ENCODE peak calls at places on chromosome 19, in ten cellular contexts. Z is ascending aorta; A is astrocyte; M is CD4-positive, alpha-beta memory T cell; V is thoracic aorta; B is fibroblast of lung; L is pancreas; N is A673; G is CD4-positive, CD25-positive, alpha-beta regulatory T cell; K is A549. P is an unnamed sample.

GRCh38 chr19:55567708-55568328 is 12.8 kb downstream of the ZNF579 start:
- DNase-seq in L (no peak), B (no peak), K (no peak), M (no peak), G (no peak), N (no peak), A (no peak), V (no peak), Z (no peak), P (no peak)

GRCh38 chr19:5567360-5567970 is at the start of gene TINCR:
- DNase-seq in K (no peak), N (peak; percentile 57), M (no peak), Z (no peak), V (no peak), B (no peak), G (no peak), L (no peak), A (no peak), P (no peak)

GRCh38 chr19:16951529-16951928 is 62.7 kb downstream of the F2RL3 start:
- DNase-seq in N (no peak), M (no peak), L (no peak), G (no peak), Z (no peak), B (peak; percentile 25), A (peak; percentile 7), V (no peak), K (no peak), P (no peak)

GRCh38 chr19:38266981-38267597 is 2.7 kb downstream of the SPINT2 start:
- DNase-seq in M (no peak), L (no peak), N (no peak), A (peak; percentile 68), Z (no peak), B (peak; percentile 73), K (peak; percentile 68), G (no peak), V (no peak), P (no peak)

GRCh38 chr19:14354445-14354844 is 26.8 kb upstream of the ADGRE5 start:
- DNase-seq in A (no peak), G (no peak), V (no peak), L (no peak), M (no peak), Z (no peak), N (no peak), K (no peak), B (no peak), P (no peak)

GRCh38 chr19:23409392-23410048 is 14.2 kb upstream of the ZNF91 start:
- DNase-seq in L (no peak), N (no peak), A (no peak), V (no peak), Z (no peak), K (no peak), M (no peak), G (no peak), B (no peak), P (peak; percentile 53)

GRCh38 chr19:55259540-55260210 is 858 bp upstream of the PPP6R1 start:
- DNase-seq in A (no peak), B (no peak), Z (no peak), M (no peak), L (peak; percentile 57), N (no peak), G (no peak), K (no peak), V (no peak), P (no peak)

GRCh38 chr19:8654591-8655339 is 24.3 kb downstream of the NFILZ start:
- DNase-seq in B (peak; percentile 16), K (peak; percentile 59), Z (no peak), G (peak; percentile 64), V (no peak), N (peak; percentile 72), A (no peak), M (peak; percentile 60), L (peak; percentile 41), P (no peak)

GRCh38 chr19:58229255-58229639 is 533 bp downstream of the ZNF544 start:
- DNase-seq in L (no peak), K (peak; percentile 32), N (peak; percentile 57), M (peak; percentile 21), A (peak; percentile 14), B (peak; percentile 25), G (no peak), Z (no peak), V (no peak), P (no peak)

GRCh38 chr19:4524808-4525562 is 6.7 kb upstream of the PLIN4 start:
- DNase-seq in V (no peak), L (peak; percentile 64), K (peak; percentile 63), Z (no peak), A (no peak), N (peak; percentile 63), G (peak; percentile 60), M (peak; percentile 42), B (no peak), P (no peak)

GRCh38 chr19:2043269-2043641 is 7.8 kb downstream of the MKNK2 start:
- DNase-seq in B (no peak), L (peak; percentile 57), K (no peak), M (no peak), G (no peak), Z (no peak), V (no peak), A (no peak), N (no peak), P (no peak)

GRCh38 chr19:2254052-2254872 is 2.0 kb downstream of the JSRP1 start:
- DNase-seq in B (peak; percentile 40), Z (no peak), M (no peak), A (no peak), L (no peak), K (no peak), G (no peak), N (no peak), V (no peak), P (no peak)

GRCh38 chr19:30566681-30567420 is 194.7 kb downstream of the ZNF536 start:
- DNase-seq in V (no peak), A (no peak), N (no peak), G (no peak), K (no peak), B (no peak), M (no peak), Z (no peak), L (no peak), P (no peak)

GRCh38 chr19:16024266-16025107 is 51.8 kb upstream of the TPM4 start:
- DNase-seq in A (no peak), M (no peak), G (no peak), V (no peak), K (no peak), N (no peak), Z (no peak), B (no peak), L (peak; percentile 19), P (no peak)

GRCh38 chr19:46823049-46823448 is 27.6 kb downstream of the AP2S1 start:
- DNase-seq in G (no peak), A (no peak), L (no peak), Z (no peak), M (no peak), B (no peak), K (no peak), N (peak; percentile 46), V (no peak), P (no peak)

GRCh38 chr19:46824887-46825730 is 25.5 kb downstream of the AP2S1 start:
- DNase-seq in K (no peak), M (peak; percentile 29), N (no peak), Z (no peak), A (no peak), L (no peak), B (no peak), V (no peak), G (peak; percentile 38), P (no peak)

GRCh38 chr19:46828484-46828883 is 22.2 kb downstream of the AP2S1 start:
- DNase-seq in M (no peak), A (peak; percentile 39), L (no peak), K (no peak), G (peak; percentile 35), Z (no peak), B (peak; percentile 50), N (no peak), V (no peak), P (no peak)

GRCh38 chr19:46821512-46822359 is 28.9 kb downstream of the AP2S1 start:
- DNase-seq in M (peak; percentile 50), N (no peak), Z (no peak), L (no peak), G (peak; percentile 89), K (no peak), V (no peak), A (no peak), B (no peak), P (no peak)

GRCh38 chr19:46825731-46826055 is 25.0 kb downstream of the AP2S1 start:
- DNase-seq in V (no peak), K (no peak), G (no peak), A (no peak), L (no peak), N (no peak), M (no peak), B (no peak), Z (no peak), P (no peak)
- H3K27ac ChIP-seq in V (no peak overlapping the region), K (no peak overlapping the region), G (no peak overlapping the region), A (no peak overlapping the region), L (no peak overlapping the region), N (no peak overlapping the region), M (no peak overlapping the region), B (no peak overlapping the region), Z (no peak overlapping the region), P (no peak overlapping the region)

GRCh38 chr19:18594824-18595373 is 6.3 kb downstream of the REX1BD start:
- DNase-seq in G (no peak), K (no peak), V (no peak), M (no peak), B (no peak), A (no peak), N (no peak), Z (no peak), L (no peak), P (no peak)
- H3K4me3 ChIP-seq in G (peak overlapping the region; percentile 53), K (peak overlapping the region; percentile 29), V (peak overlapping the region; percentile 74), M (peak overlapping the region; percentile 57), B (peak overlapping the region; percentile 38), A (no peak overlapping the region), N (peak overlapping the region; percentile 25), Z (peak overlapping the region; percentile 39), L (peak overlapping the region; percentile 19), P (peak overlapping the region; percentile 69)

DNA sequence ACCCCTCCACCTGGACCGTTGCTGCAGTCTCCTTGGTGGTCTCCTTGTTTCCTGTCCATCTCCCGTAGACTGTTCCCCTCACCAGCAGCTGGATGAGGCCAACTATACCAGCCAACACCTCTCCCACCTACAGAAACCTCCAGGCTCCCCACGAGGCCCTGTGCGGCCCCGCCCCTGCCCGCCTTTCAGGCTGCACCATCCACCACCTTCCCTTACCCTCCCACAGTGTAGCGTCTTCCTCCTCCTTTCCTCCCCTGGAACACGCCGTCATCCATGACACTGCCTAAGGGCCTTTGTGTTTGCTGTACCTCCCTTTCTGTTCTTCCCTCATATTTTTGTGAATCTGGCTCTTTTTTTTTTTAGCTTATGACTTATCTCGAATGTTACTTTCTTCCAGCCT is 23.8 kb upstream of the WDR88 start:
- DNase-seq in K (no peak), B (no peak), Z (no peak), M (no peak), L (no peak), V (no peak), A (no peak), G (no peak), N (no peak), P (no peak)
- H3K27ac ChIP-seq in K (no peak overlapping the region), B (no peak overlapping the region), Z (no peak overlapping the region), M (no peak overlapping the region), L (no peak overlapping the region), V (no peak overlapping the region), A (no peak overlapping the region), G (no peak overlapping the region), N (no peak overlapping the region), P (no peak overlapping the region)

DNA sequence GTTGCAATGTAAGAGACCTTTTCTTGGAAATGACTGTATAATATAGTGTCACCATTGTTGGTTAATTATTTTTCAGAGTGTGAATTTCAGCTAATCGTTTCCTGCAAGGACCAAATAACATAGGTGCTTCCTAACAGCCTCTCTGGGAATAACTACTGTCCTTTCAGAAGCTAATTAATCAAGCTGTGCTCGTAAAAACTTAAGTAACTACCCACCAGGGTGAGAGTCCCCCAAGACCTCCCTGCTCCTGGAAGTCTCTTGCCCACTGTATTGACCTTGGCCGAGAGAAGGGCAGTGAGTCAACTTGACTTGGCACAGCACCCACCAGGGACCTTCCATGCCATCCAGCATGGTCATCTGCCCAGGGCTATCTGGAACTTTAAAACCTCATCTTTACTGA is 50.3 kb downstream of the UQCRFS1 start:
- DNase-seq in B (no peak), K (no peak), Z (no peak), V (no peak), G (no peak), A (no peak), M (no peak), L (no peak), N (no peak), P (no peak)
- H3K4me3 ChIP-seq in B (no peak overlapping the region), K (no peak overlapping the region), Z (no peak overlapping the region), V (no peak overlapping the region), G (no peak overlapping the region), A (no peak overlapping the region), M (no peak overlapping the region), L (no peak overlapping the region), N (no peak overlapping the region), P (no peak overlapping the region)